ENCODE peak calls at places on chromosomes 5 and 9, in four cellular contexts. C is activated CD8-positive, alpha-beta T cell treated with anti-CD3 and anti-CD28 coated beads for 36 hours; J is body of pancreas; T is cardiac fibroblast. G is an unnamed sample.

GRCh38 chr9:128034821-128035764 is 32.0 kb downstream of the NAIF1 start:
- DNase-seq in T (peak), J (peak), C (peak), G (peak)

GRCh38 chr5:10149911-10150310 is 99.8 kb downstream of the ATPSCKMT start:
- DNase-seq in J (no peak), C (no peak), T (no peak), G (no peak)

GRCh38 chr5:79932510-79933504 is 58.3 kb downstream of the MTX3 start:
- DNase-seq in T (peak), C (no peak), J (no peak), G (peak)

GRCh38 chr5:159133041-159133741 is 33.5 kb upstream of the EBF1 start:
- DNase-seq in C (no peak), T (peak), J (no peak), G (peak)

GRCh38 chr9:114275246-114275994 is 47.5 kb upstream of the ORM1 start:
- DNase-seq in T (peak), J (peak), C (no peak), G (no peak)

GRCh38 chr5:111107371-111107770 is 15.2 kb downstream of the WDR36 start:
- DNase-seq in J (no peak), T (peak), C (no peak), G (no peak)

GRCh38 chr9:34522091-34522887 is 501 bp downstream of the ENHO start:
- DNase-seq in J (peak), C (no peak), T (no peak), G (no peak)

GRCh38 chr9:89920901-89921300 is 316.1 kb downstream of the GADD45G start:
- DNase-seq in C (no peak), J (no peak), T (no peak), G (no peak)

GRCh38 chr9:137421838-137422667 is 909 bp downstream of the EXD3 start:
- DNase-seq in J (no peak), T (no peak), C (no peak), G (no peak)

GRCh38 chr5:9376363-9377117 is 169.3 kb downstream of the SEMA5A start:
- DNase-seq in C (no peak), J (no peak), T (peak), G (no peak)

GRCh38 chr9:132545578-132545977 is 36.8 kb upstream of the BARHL1 start:
- DNase-seq in C (no peak), T (no peak), J (no peak), G (no peak)

GRCh38 chr5:89968870-89969472 is 440.6 kb downstream of the CETN3 start:
- DNase-seq in C (no peak), J (peak), T (peak), G (peak)

GRCh38 chr9:70044450-70045307 is 1.0 kb downstream of the MAMDC2 start:
- DNase-seq in T (peak), C (peak), J (peak), G (peak)

GRCh38 chr5:52743970-52744369 is 43.7 kb upstream of the ITGA1 start:
- DNase-seq in J (no peak), T (peak), C (peak), G (peak)

GRCh38 chr9:129644365-129644764 is 2.4 kb upstream of the ASB6 start:
- DNase-seq in T (no peak), C (no peak), J (peak), G (no peak)

GRCh38 chr5:127369772-127370171 is 79.2 kb downstream of the MEGF10 start:
- DNase-seq in C (no peak), J (no peak), T (no peak), G (no peak)

GRCh38 chr5:137146402-137146889 is 352.7 kb downstream of the SPOCK1 start:
- DNase-seq in J (no peak), C (no peak), T (peak), G (peak)

GRCh38 chr9:22052376-22052945 is 43.4 kb upstream of the CDKN2B start:
- DNase-seq in C (peak), T (peak), J (no peak), G (peak)

GRCh38 chr5:35306716-35307365 is 76.6 kb upstream of the PRLR start:
- DNase-seq in J (no peak), C (no peak), T (no peak), G (no peak)

GRCh38 chr5:86909461-86909881 is 291.7 kb downstream of the COX7C start:
- DNase-seq in J (no peak), T (peak), C (no peak), G (peak)

GRCh38 chr5:29649321-29649720 is 1544.2 kb upstream of the CDH6 start:
- DNase-seq in C (no peak), T (no peak), J (no peak), G (no peak)

GRCh38 chr5:93717162-93717561 is 24.2 kb downstream of the POU5F2 start:
- DNase-seq in C (no peak), T (peak), J (peak), G (no peak)

GRCh38 chr9:135692410-135692809 is 6.9 kb downstream of the SOHLH1 start:
- DNase-seq in T (peak), J (no peak), C (peak), G (no peak)

GRCh38 chr9:109387856-109388255 is 67.0 kb upstream of the EPB41L4B start:
- DNase-seq in J (peak), T (no peak), C (no peak), G (no peak)

GRCh38 chr9:110578896-110579752 is at the start of gene SVEP1:
- DNase-seq in T (peak), C (no peak), J (peak), G (peak)

GRCh38 chr9:100317706-100318105 is 35.0 kb downstream of the TEX10 start:
- DNase-seq in J (no peak), C (no peak), T (peak), G (no peak)

GRCh38 chr5:95682891-95683290 is at the start of gene SPATA9:
- DNase-seq in C (no peak), J (no peak), T (no peak), G (no peak)